ENCODE peak calls at places on chromosome 7, in nine cellular contexts. B is T-cell; M is astrocyte of the spinal cord; T is endodermal cell; X is stimulated activated CD4-positive, alpha-beta T cell treated with anti-CD3 and anti-CD28 coated beads, TNF-alpha, amount 100 ng/mL, for 1 hour; Z is fibroblast of lung; Q is anterior cingulate cortex; H is PC-9; C is glutamatergic neuron. Y is an unnamed sample.

GRCh38 chr7:18153183-18153748 is 125.6 kb upstream of the PRPS1L1 start:
- DNase-seq in C (no peak), H (no peak), T (no peak), Q (no peak), Z (no peak), B (no peak), M (no peak), X (no peak), Y (no peak)

GRCh38 chr7:80210400-80210799 is 75.8 kb downstream of the GNAI1 start:
- DNase-seq in M (no peak), Z (no peak), X (no peak), Q (no peak), B (no peak), C (no peak), H (no peak), T (no peak), Y (no peak)

GRCh38 chr7:108109216-108109908 is 20.8 kb downstream of the LAMB4 start:
- DNase-seq in C (no peak), Z (no peak), M (no peak), B (no peak), Q (no peak), T (peak), H (no peak), X (no peak), Y (no peak)

GRCh38 chr7:158356454-158356853 is 231.2 kb downstream of the PTPRN2 start:
- DNase-seq in M (no peak), T (peak), H (no peak), B (no peak), Q (no peak), X (no peak), C (no peak), Z (no peak), Y (no peak)

GRCh38 chr7:104482362-104483042 is 154.1 kb downstream of the LHFPL3 start:
- DNase-seq in H (no peak), Z (no peak), T (no peak), B (no peak), Q (peak), M (no peak), X (no peak), C (no peak), Y (no peak)

GRCh38 chr7:130154131-130154500 is 51.1 kb downstream of the TMEM209 start:
- DNase-seq in H (no peak), Q (no peak), B (no peak), T (peak), M (no peak), X (no peak), C (no peak), Z (no peak), Y (no peak)

GRCh38 chr7:43647772-43648643 is 65.1 kb downstream of the STK17A start:
- DNase-seq in C (no peak), T (peak), M (peak), Q (peak), B (no peak), H (peak), Z (peak), X (no peak), Y (no peak)

GRCh38 chr7:17095001-17095574 is 203.4 kb upstream of the AHR start:
- DNase-seq in H (peak), C (no peak), Q (no peak), M (peak), B (no peak), T (no peak), X (no peak), Z (peak), Y (no peak)

GRCh38 chr7:44382459-44383300 is 57.3 kb upstream of the CAMK2B start:
- DNase-seq in X (no peak), Q (peak), M (no peak), B (no peak), H (no peak), Z (peak), C (no peak), T (peak), Y (peak)

GRCh38 chr7:45133352-45133751 is 21.9 kb upstream of the TBRG4 start:
- DNase-seq in B (no peak), X (no peak), Z (no peak), M (no peak), H (no peak), C (no peak), T (no peak), Q (no peak), Y (no peak)

GRCh38 chr7:15461576-15461975 is 100.2 kb downstream of the AGMO start:
- DNase-seq in Q (no peak), C (no peak), H (no peak), Z (peak), T (no peak), B (no peak), X (no peak), M (peak), Y (no peak)

GRCh38 chr7:1758417-1758858 is 88.4 kb downstream of the ELFN1 start:
- DNase-seq in T (peak), Q (no peak), C (no peak), M (no peak), X (no peak), B (no peak), H (no peak), Z (peak), Y (no peak)

GRCh38 chr7:73740771-73741170 is 2.2 kb upstream of the ABHD11 start:
- DNase-seq in H (peak), B (no peak), T (peak), C (no peak), X (no peak), M (no peak), Q (no peak), Z (no peak), Y (no peak)

GRCh38 chr7:148626828-148627227 is 36.3 kb downstream of the C7orf33 start:
- DNase-seq in T (no peak), B (no peak), X (no peak), C (no peak), Z (no peak), Q (no peak), H (no peak), M (no peak), Y (no peak)

GRCh38 chr7:117010375-117011133 is 57.3 kb downstream of the ST7 start:
- DNase-seq in X (no peak), B (no peak), M (no peak), Q (no peak), C (no peak), Z (peak), T (no peak), H (no peak), Y (no peak)

GRCh38 chr7:138979988-138980574 is 1.1 kb downstream of the KIAA1549 start:
- DNase-seq in H (no peak), Q (no peak), T (no peak), C (no peak), B (no peak), Z (peak), M (peak), X (no peak), Y (no peak)

GRCh38 chr7:45145881-45146280 is 11.7 kb upstream of the RAMP3 start:
- DNase-seq in X (no peak), H (no peak), T (peak), B (no peak), Q (no peak), Z (no peak), C (no peak), M (no peak), Y (no peak)

GRCh38 chr7:105887569-105888199 is 11.3 kb upstream of the ATXN7L1 start:
- DNase-seq in B (no peak), T (no peak), Q (no peak), Z (no peak), X (no peak), H (no peak), C (no peak), M (no peak), Y (no peak)

GRCh38 chr7:100015232-100016208 is at the start of gene ZKSCAN1:
- DNase-seq in M (peak), H (peak), T (peak), Z (peak), B (peak), X (peak), Q (peak), C (peak), Y (peak)

GRCh38 chr7:22255834-22256233 is 101.1 kb downstream of the RAPGEF5 start:
- DNase-seq in Q (no peak), X (no peak), H (no peak), Z (no peak), M (no peak), T (peak), C (no peak), B (no peak), Y (no peak)

GRCh38 chr7:82091126-82091682 is 321.4 kb upstream of the HGF start:
- DNase-seq in M (no peak), Z (no peak), C (no peak), T (no peak), H (no peak), Q (no peak), X (no peak), B (no peak), Y (no peak)

GRCh38 chr7:48875300-48875916 is 48.9 kb upstream of the CDC14C start:
- DNase-seq in Z (peak), T (peak), M (peak), Q (peak), B (no peak), H (no peak), X (no peak), C (peak), Y (peak)

GRCh38 chr7:132065193-132065972 is 509.0 kb upstream of the PODXL start:
- DNase-seq in Z (peak), Q (peak), B (no peak), C (no peak), X (no peak), T (no peak), M (peak), H (peak), Y (no peak)

GRCh38 chr7:111439977-111440376 is 122.3 kb downstream of the IMMP2L start:
- DNase-seq in M (no peak), B (no peak), X (no peak), Z (peak), C (no peak), H (no peak), Q (no peak), T (no peak), Y (no peak)

GRCh38 chr7:26965724-26966123 is 101.3 kb upstream of the SKAP2 start:
- DNase-seq in H (no peak), M (no peak), X (no peak), Z (no peak), T (no peak), B (no peak), Q (no peak), C (no peak), Y (no peak)

GRCh38 chr7:151046603-151047573 is 1.4 kb upstream of the ASIC3 start:
- DNase-seq in H (peak), Z (peak), X (no peak), B (no peak), Q (peak), M (peak), C (no peak), T (no peak), Y (no peak)

GRCh38 chr7:52995676-52996075 is 39.8 kb upstream of the POM121L12 start:
- DNase-seq in B (no peak), Q (no peak), C (no peak), M (no peak), Z (peak), T (no peak), X (no peak), H (no peak), Y (no peak)

Y was measured in mesothelial cell of epicardium.